ENCODE peak calls at places on chromosomes 1 and 21, in seven cellular contexts. W, E, Y, X, B, G and H are unnamed samples.
A peak's percentile ranks its signal among the peaks of the same experiment; 100 is the strongest.

GRCh38 chr1:29282924-29283803 is 46.8 kb downstream of the PTPRU start:
- DNase-seq in B (peak; percentile 48), X (peak; percentile 40), G (peak; percentile 79), W (no peak), Y (no peak), E (no peak), H (peak; percentile 92)

GRCh38 chr1:117093091-117093534 is 28.4 kb downstream of the TRIM45 start:
- DNase-seq in G (no peak), Y (peak; percentile 31), B (peak; percentile 16), E (no peak), X (peak; percentile 100), W (no peak), H (no peak)

GRCh38 chr1:186518395-186518794 is 57.5 kb upstream of the PDC start:
- DNase-seq in W (no peak), X (no peak), G (no peak), Y (no peak), E (no peak), B (no peak), H (no peak)

GRCh38 chr21:16388911-16389515 is 659.2 kb downstream of the USP25 start:
- DNase-seq in Y (no peak), E (no peak), W (no peak), G (no peak), B (no peak), X (no peak), H (no peak)

GRCh38 chr1:59570524-59570923 is 244.2 kb upstream of the HOOK1 start:
- DNase-seq in G (peak; percentile 14), B (no peak), W (no peak), Y (no peak), X (peak; percentile 43), E (no peak), H (no peak)

GRCh38 chr1:39673215-39673614 is 1.3 kb upstream of the NT5C1A start:
- DNase-seq in X (no peak), B (no peak), Y (no peak), G (no peak), W (no peak), E (no peak), H (no peak)

GRCh38 chr1:60265560-60266535 is 192.3 kb upstream of the C1orf87 start:
- DNase-seq in G (no peak), W (no peak), Y (no peak), E (no peak), X (peak; percentile 0), B (no peak), H (no peak)

GRCh38 chr21:34100789-34101188 is 27.4 kb downstream of the MRPS6 start:
- DNase-seq in W (no peak), Y (no peak), B (no peak), X (peak; percentile 41), E (no peak), G (no peak), H (no peak)

GRCh38 chr1:41705798-41706197 is 212.9 kb downstream of the HIVEP3 start:
- DNase-seq in G (no peak), B (no peak), Y (no peak), W (no peak), E (no peak), X (no peak), H (no peak)

GRCh38 chr1:50424045-50424939 is 1.0 kb upstream of the DMRTA2 start:
- DNase-seq in X (no peak), B (no peak), W (no peak), G (no peak), Y (no peak), E (no peak), H (no peak)

GRCh38 chr1:157691285-157691920 is 9.2 kb downstream of the FCRL3 start:
- DNase-seq in B (no peak), G (peak; percentile 67), E (peak; percentile 12), X (peak; percentile 23), Y (no peak), W (no peak), H (no peak)

GRCh38 chr1:93616996-93617669 is 64.5 kb downstream of the BCAR3 start:
- DNase-seq in X (no peak), W (no peak), G (no peak), E (peak; percentile 81), B (no peak), Y (peak; percentile 79), H (no peak)

GRCh38 chr1:156595016-156595415 is 3.4 kb downstream of the NAXE start:
- DNase-seq in X (no peak), Y (no peak), G (no peak), B (no peak), E (no peak), W (no peak), H (no peak)

GRCh38 chr1:151942882-151943281 is 33.6 kb upstream of the THEM4 start:
- DNase-seq in G (no peak), B (no peak), E (no peak), X (no peak), W (no peak), Y (no peak), H (no peak)

GRCh38 chr1:85243336-85243735 is 16.1 kb downstream of the C1orf52 start:
- DNase-seq in X (peak; percentile 34), W (no peak), B (no peak), G (no peak), E (no peak), Y (no peak), H (no peak)

GRCh38 chr1:87864676-87865075 is 536.0 kb downstream of the LMO4 start:
- DNase-seq in B (no peak), Y (no peak), X (no peak), G (no peak), E (no peak), W (no peak), H (no peak)

GRCh38 chr1:65172936-65173335 is 24.9 kb downstream of the AK4 start:
- DNase-seq in B (no peak), W (no peak), X (no peak), Y (no peak), E (no peak), G (no peak), H (no peak)
- H3K4me1 ChIP-seq in B (peaks cover 8% of the 10 kb centered on the region), W (peaks cover 4% of the 10 kb centered on the region), X (peaks cover 9% of the 10 kb centered on the region), Y (peaks cover 57% of the 10 kb centered on the region), E (no peaks in the 10 kb centered on the region), G (no peaks in the 10 kb centered on the region), H (peaks cover 33% of the 10 kb centered on the region)

GRCh38 chr1:8439015-8439702 is 121.2 kb downstream of the SLC45A1 start:
- DNase-seq in X (peak; percentile 88), E (peak; percentile 51), Y (peak; percentile 76), G (peak; percentile 79), W (peak; percentile 90), B (peak; percentile 79), H (peak; percentile 24)
- TF ChIP-seq CTCF in X (no peak), E (no peak), Y (no peak), G (peak; percentile 34), W (no peak), B (peak; percentile 14), H (peak; percentile 7)

GRCh38 chr1:201298381-201299367 is 15.4 kb downstream of the PKP1 start:
- DNase-seq in W (no peak), E (no peak), X (no peak), B (no peak), Y (peak; percentile 39), G (no peak), H (no peak)

GRCh38 chr1:201294876-201295275 is 11.6 kb downstream of the PKP1 start:
- DNase-seq in B (no peak), X (no peak), W (no peak), E (no peak), G (no peak), Y (no peak), H (no peak)

GRCh38 chr1:201295861-201296260 is 12.6 kb downstream of the PKP1 start:
- DNase-seq in X (peak; percentile 58), W (no peak), B (no peak), G (no peak), Y (no peak), E (no peak), H (no peak)

GRCh38 chr1:201295346-201295745 is 12.0 kb downstream of the PKP1 start:
- DNase-seq in G (no peak), X (no peak), Y (no peak), E (no peak), B (no peak), W (no peak), H (no peak)

GRCh38 chr1:201296371-201296770 is 13.1 kb downstream of the PKP1 start:
- DNase-seq in G (no peak), X (no peak), Y (no peak), E (no peak), B (no peak), W (no peak), H (no peak)
- H3K4me1 ChIP-seq in G (no peaks in the 10 kb centered on the region), X (no peaks in the 10 kb centered on the region), Y (peaks cover 4% of the 10 kb centered on the region), E (no peaks in the 10 kb centered on the region), B (no peaks in the 10 kb centered on the region), W (no peaks in the 10 kb centered on the region), H (peaks cover 11% of the 10 kb centered on the region)

DNA sequence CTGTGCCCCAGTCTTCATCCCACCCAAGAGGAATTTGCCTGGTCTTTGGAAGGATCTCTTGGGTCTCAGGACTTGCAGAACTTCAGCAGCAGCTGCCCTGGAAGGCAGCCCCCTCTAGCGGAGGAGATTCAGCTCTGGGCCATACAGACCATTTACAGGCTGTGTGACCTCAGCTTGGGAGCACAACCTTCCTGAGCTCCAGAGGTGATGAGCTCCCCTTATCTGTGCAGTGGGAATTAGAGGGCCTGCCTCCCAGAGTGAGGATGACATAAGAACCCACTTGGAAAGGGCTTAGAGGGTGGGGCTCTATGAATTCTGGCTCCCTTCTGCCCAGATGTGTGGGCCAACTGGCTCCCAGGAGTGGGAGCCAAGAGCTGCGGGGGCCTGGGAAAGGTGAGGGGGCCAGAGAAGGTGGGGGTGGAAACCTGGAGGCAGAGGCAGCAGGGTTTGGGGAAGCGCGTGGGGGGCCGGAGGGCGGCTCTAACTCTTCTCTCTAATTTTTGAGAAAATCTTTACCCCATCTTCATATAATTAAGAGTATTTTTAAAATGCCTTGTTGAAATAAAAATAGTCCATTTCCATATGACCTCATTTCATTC is 21.4 kb downstream of the EPHB2 start:
- DNase-seq in G (no peak), B (no peak), Y (no peak), E (no peak), W (no peak), X (peak; percentile 14), H (peak; percentile 43)
- TF ChIP-seq CTCF in G (no peak), B (peak; percentile 24), Y (no peak), E (no peak), W (no peak), X (peak; percentile 44), H (peak; percentile 63)